ENCODE peak calls at places on chromosomes 5 and 9, in ten cellular contexts. One of them, this sample, is unnamed.

GRCh38 chr5:124878583-124879345 is 132.3 kb upstream of the ZNF608 start:
- DNase-seq in PC-3: no peak
- DNase-seq in tibial artery: no peak
- DNase-seq in IMR-90: no peak
- DNase-seq in ovary: no peak
- DNase-seq in heart right ventricle: no peak
- DNase-seq in aorta: no peak
- DNase-seq in SJCRH30: no peak
- DNase-seq in lung: no peak
- DNase-seq in coronary artery: no peak
- DNase-seq in this sample: no peak

GRCh38 chr5:163705983-163706771 is 200.8 kb downstream of the MAT2B start:
- DNase-seq in PC-3: no peak
- DNase-seq in tibial artery: no peak
- DNase-seq in IMR-90: peak
- DNase-seq in ovary: no peak
- DNase-seq in heart right ventricle: no peak
- DNase-seq in aorta: no peak
- DNase-seq in SJCRH30: no peak
- DNase-seq in lung: no peak
- DNase-seq in coronary artery: no peak
- DNase-seq in this sample: no peak

GRCh38 chr9:83538890-83539238 is 663 bp upstream of the FRMD3 start:
- DNase-seq in PC-3: no peak
- DNase-seq in tibial artery: no peak
- DNase-seq in IMR-90: no peak
- DNase-seq in ovary: no peak
- DNase-seq in heart right ventricle: no peak
- DNase-seq in aorta: no peak
- DNase-seq in SJCRH30: no peak
- DNase-seq in lung: no peak
- DNase-seq in coronary artery: no peak
- DNase-seq in this sample: no peak

GRCh38 chr5:179371681-179372675 is 26.7 kb upstream of the ADAMTS2 start:
- DNase-seq in PC-3: no peak
- DNase-seq in tibial artery: peak
- DNase-seq in IMR-90: no peak
- DNase-seq in ovary: peak
- DNase-seq in heart right ventricle: no peak
- DNase-seq in aorta: peak
- DNase-seq in SJCRH30: no peak
- DNase-seq in lung: no peak
- DNase-seq in coronary artery: peak
- DNase-seq in this sample: no peak

GRCh38 chr5:98453309-98453708 is 320.2 kb upstream of the RGMB start:
- DNase-seq in PC-3: no peak
- DNase-seq in tibial artery: no peak
- DNase-seq in IMR-90: no peak
- DNase-seq in ovary: no peak
- DNase-seq in heart right ventricle: no peak
- DNase-seq in aorta: no peak
- DNase-seq in SJCRH30: no peak
- DNase-seq in lung: no peak
- DNase-seq in coronary artery: no peak
- DNase-seq in this sample: no peak

GRCh38 chr5:176359658-176360057 is 1.9 kb downstream of the KIAA1191 start:
- DNase-seq in PC-3: peak
- DNase-seq in tibial artery: peak
- DNase-seq in IMR-90: peak
- DNase-seq in ovary: no peak
- DNase-seq in heart right ventricle: no peak
- DNase-seq in aorta: no peak
- DNase-seq in SJCRH30: no peak
- DNase-seq in lung: no peak
- DNase-seq in coronary artery: no peak
- DNase-seq in this sample: no peak

GRCh38 chr5:39194466-39195136 is 24.8 kb downstream of the FYB1 start:
- DNase-seq in PC-3: peak
- DNase-seq in tibial artery: no peak
- DNase-seq in IMR-90: peak
- DNase-seq in ovary: no peak
- DNase-seq in heart right ventricle: no peak
- DNase-seq in aorta: no peak
- DNase-seq in SJCRH30: no peak
- DNase-seq in lung: no peak
- DNase-seq in coronary artery: no peak
- DNase-seq in this sample: no peak

GRCh38 chr5:87327998-87328397 is 60.3 kb downstream of the RASA1 start:
- DNase-seq in PC-3: peak
- DNase-seq in tibial artery: no peak
- DNase-seq in IMR-90: peak
- DNase-seq in ovary: no peak
- DNase-seq in heart right ventricle: no peak
- DNase-seq in aorta: no peak
- DNase-seq in SJCRH30: no peak
- DNase-seq in lung: no peak
- DNase-seq in coronary artery: no peak
- DNase-seq in this sample: no peak

GRCh38 chr9:19782005-19782404 is 6.8 kb downstream of the SLC24A2 start:
- DNase-seq in PC-3: peak
- DNase-seq in tibial artery: no peak
- DNase-seq in IMR-90: no peak
- DNase-seq in ovary: no peak
- DNase-seq in heart right ventricle: no peak
- DNase-seq in aorta: no peak
- DNase-seq in SJCRH30: peak
- DNase-seq in lung: no peak
- DNase-seq in coronary artery: no peak
- DNase-seq in this sample: no peak

GRCh38 chr9:121491111-121491510 is 8.5 kb downstream of the GGTA1 start:
- DNase-seq in PC-3: no peak
- DNase-seq in tibial artery: no peak
- DNase-seq in IMR-90: no peak
- DNase-seq in ovary: no peak
- DNase-seq in heart right ventricle: no peak
- DNase-seq in aorta: no peak
- DNase-seq in SJCRH30: peak
- DNase-seq in lung: no peak
- DNase-seq in coronary artery: no peak
- DNase-seq in this sample: no peak

GRCh38 chr5:75009559-75010230 is 42.7 kb downstream of the GCNT4 start:
- DNase-seq in PC-3: no peak
- DNase-seq in tibial artery: no peak
- DNase-seq in IMR-90: no peak
- DNase-seq in ovary: no peak
- DNase-seq in heart right ventricle: no peak
- DNase-seq in aorta: no peak
- DNase-seq in SJCRH30: no peak
- DNase-seq in lung: no peak
- DNase-seq in coronary artery: no peak
- DNase-seq in this sample: no peak

GRCh38 chr9:27528886-27529315 is 713 bp downstream of the MOB3B start:
- DNase-seq in PC-3: no peak
- DNase-seq in tibial artery: peak
- DNase-seq in IMR-90: no peak
- DNase-seq in ovary: peak
- DNase-seq in heart right ventricle: peak
- DNase-seq in aorta: peak
- DNase-seq in SJCRH30: peak
- DNase-seq in lung: no peak
- DNase-seq in coronary artery: peak
- DNase-seq in this sample: peak

GRCh38 chr5:61866930-61867329 is 439.1 kb upstream of the KIF2A start:
- DNase-seq in PC-3: peak
- DNase-seq in tibial artery: no peak
- DNase-seq in IMR-90: peak
- DNase-seq in ovary: no peak
- DNase-seq in heart right ventricle: no peak
- DNase-seq in aorta: no peak
- DNase-seq in SJCRH30: peak
- DNase-seq in lung: no peak
- DNase-seq in coronary artery: no peak
- DNase-seq in this sample: no peak

GRCh38 chr5:32707394-32707997 is 3.6 kb upstream of the NPR3 start:
- DNase-seq in PC-3: peak
- DNase-seq in tibial artery: no peak
- DNase-seq in IMR-90: peak
- DNase-seq in ovary: no peak
- DNase-seq in heart right ventricle: no peak
- DNase-seq in aorta: no peak
- DNase-seq in SJCRH30: peak
- DNase-seq in lung: no peak
- DNase-seq in coronary artery: no peak
- DNase-seq in this sample: no peak
- H3K27ac ChIP-seq in PC-3: no peak
- H3K27ac ChIP-seq in tibial artery: no peak
- H3K27ac ChIP-seq in IMR-90: peak
- H3K27ac ChIP-seq in ovary: no peak
- H3K27ac ChIP-seq in heart right ventricle: no peak
- H3K27ac ChIP-seq in aorta: no peak
- H3K27ac ChIP-seq in SJCRH30: no peak
- H3K27ac ChIP-seq in lung: no peak
- H3K27ac ChIP-seq in coronary artery: no peak
- H3K27ac ChIP-seq in this sample: no peak

GRCh38 chr9:98887918-98888510 is 55.7 kb upstream of the COL15A1 start:
- DNase-seq in PC-3: peak
- DNase-seq in tibial artery: no peak
- DNase-seq in IMR-90: peak
- DNase-seq in ovary: no peak
- DNase-seq in heart right ventricle: no peak
- DNase-seq in aorta: no peak
- DNase-seq in SJCRH30: peak
- DNase-seq in lung: no peak
- DNase-seq in coronary artery: no peak
- DNase-seq in this sample: no peak
- H3K27ac ChIP-seq in PC-3: no peak
- H3K27ac ChIP-seq in tibial artery: no peak
- H3K27ac ChIP-seq in IMR-90: no peak
- H3K27ac ChIP-seq in ovary: no peak
- H3K27ac ChIP-seq in heart right ventricle: peak
- H3K27ac ChIP-seq in aorta: no peak
- H3K27ac ChIP-seq in SJCRH30: no peak
- H3K27ac ChIP-seq in lung: no peak
- H3K27ac ChIP-seq in coronary artery: no peak
- H3K27ac ChIP-seq in this sample: no peak

GRCh38 chr5:33852327-33852726 is 39.5 kb downstream of the ADAMTS12 start:
- DNase-seq in PC-3: no peak
- DNase-seq in tibial artery: no peak
- DNase-seq in IMR-90: no peak
- DNase-seq in ovary: no peak
- DNase-seq in heart right ventricle: no peak
- DNase-seq in aorta: no peak
- DNase-seq in SJCRH30: no peak
- DNase-seq in lung: no peak
- DNase-seq in coronary artery: no peak
- DNase-seq in this sample: no peak

GRCh38 chr5:33852837-33853236 is 39.0 kb downstream of the ADAMTS12 start:
- DNase-seq in PC-3: no peak
- DNase-seq in tibial artery: no peak
- DNase-seq in IMR-90: no peak
- DNase-seq in ovary: no peak
- DNase-seq in heart right ventricle: no peak
- DNase-seq in aorta: no peak
- DNase-seq in SJCRH30: no peak
- DNase-seq in lung: no peak
- DNase-seq in coronary artery: no peak
- DNase-seq in this sample: no peak

GRCh38 chr5:33854733-33855151 is 37.0 kb downstream of the ADAMTS12 start:
- DNase-seq in PC-3: peak
- DNase-seq in tibial artery: no peak
- DNase-seq in IMR-90: peak
- DNase-seq in ovary: no peak
- DNase-seq in heart right ventricle: no peak
- DNase-seq in aorta: no peak
- DNase-seq in SJCRH30: no peak
- DNase-seq in lung: no peak
- DNase-seq in coronary artery: no peak
- DNase-seq in this sample: no peak

GRCh38 chr5:33855396-33855795 is 36.4 kb downstream of the ADAMTS12 start:
- DNase-seq in PC-3: peak
- DNase-seq in tibial artery: no peak
- DNase-seq in IMR-90: peak
- DNase-seq in ovary: no peak
- DNase-seq in heart right ventricle: no peak
- DNase-seq in aorta: no peak
- DNase-seq in SJCRH30: no peak
- DNase-seq in lung: no peak
- DNase-seq in coronary artery: no peak
- DNase-seq in this sample: no peak

DNA sequence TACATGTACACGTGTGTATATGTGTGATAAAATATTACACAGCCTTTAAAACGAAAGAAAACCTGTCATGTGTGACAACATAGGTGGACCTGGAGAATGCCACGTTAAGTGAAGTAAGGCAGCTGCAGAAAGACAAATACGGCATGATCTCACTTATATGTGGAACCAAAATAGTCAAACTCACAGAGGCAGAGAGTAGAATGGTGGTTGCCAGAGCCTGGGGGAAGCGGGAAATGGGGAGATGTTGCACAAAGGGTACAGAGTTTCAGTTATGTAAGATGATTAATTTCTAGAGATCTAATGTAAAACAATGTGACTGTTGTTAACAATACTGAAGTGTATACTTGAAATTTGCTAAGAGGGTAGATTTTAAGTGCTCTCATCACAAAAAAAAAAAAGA is 34.8 kb downstream of the ADAMTS12 start:
- DNase-seq in PC-3: no peak
- DNase-seq in tibial artery: no peak
- DNase-seq in IMR-90: no peak
- DNase-seq in ovary: no peak
- DNase-seq in heart right ventricle: no peak
- DNase-seq in aorta: no peak
- DNase-seq in SJCRH30: no peak
- DNase-seq in lung: no peak
- DNase-seq in coronary artery: no peak
- DNase-seq in this sample: no peak
- H3K27ac ChIP-seq in PC-3: no peak
- H3K27ac ChIP-seq in tibial artery: no peak
- H3K27ac ChIP-seq in IMR-90: no peak
- H3K27ac ChIP-seq in ovary: no peak
- H3K27ac ChIP-seq in heart right ventricle: no peak
- H3K27ac ChIP-seq in aorta: no peak
- H3K27ac ChIP-seq in SJCRH30: no peak
- H3K27ac ChIP-seq in lung: no peak
- H3K27ac ChIP-seq in coronary artery: no peak
- H3K27ac ChIP-seq in this sample: no peak

DNA sequence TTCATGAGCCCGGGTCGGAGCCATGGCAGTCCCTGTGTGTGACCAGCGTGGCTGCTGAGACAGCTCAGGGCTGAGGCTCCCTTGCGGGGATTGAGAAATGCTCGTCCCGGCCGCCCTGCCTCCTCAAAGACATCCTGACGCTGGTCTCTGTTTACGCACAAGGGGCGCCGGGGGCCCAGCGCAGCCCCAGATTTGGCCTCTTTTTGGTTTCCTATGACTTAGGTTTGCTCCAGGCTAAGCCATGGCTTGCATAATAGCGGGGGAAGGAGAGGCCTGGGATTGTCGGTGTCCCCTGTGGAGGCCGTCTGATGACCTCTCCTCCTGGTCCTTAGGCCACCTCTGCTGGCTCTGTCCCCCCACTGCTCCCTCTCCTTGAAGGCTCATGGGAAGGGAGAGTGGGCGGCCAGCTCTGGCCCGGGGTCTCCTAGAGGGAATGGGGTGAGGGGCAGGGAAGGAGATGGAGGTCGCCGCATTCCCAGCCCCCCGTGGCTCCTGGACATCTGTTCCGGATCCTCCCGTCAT is 3.5 kb downstream of the LAMC3 start:
- DNase-seq in PC-3: no peak
- DNase-seq in tibial artery: no peak
- DNase-seq in IMR-90: no peak
- DNase-seq in ovary: no peak
- DNase-seq in heart right ventricle: no peak
- DNase-seq in aorta: no peak
- DNase-seq in SJCRH30: no peak
- DNase-seq in lung: no peak
- DNase-seq in coronary artery: no peak
- DNase-seq in this sample: no peak
- H3K27ac ChIP-seq in PC-3: no peak
- H3K27ac ChIP-seq in tibial artery: no peak
- H3K27ac ChIP-seq in IMR-90: no peak
- H3K27ac ChIP-seq in ovary: no peak
- H3K27ac ChIP-seq in heart right ventricle: peak
- H3K27ac ChIP-seq in aorta: no peak
- H3K27ac ChIP-seq in SJCRH30: no peak
- H3K27ac ChIP-seq in lung: no peak
- H3K27ac ChIP-seq in coronary artery: no peak
- H3K27ac ChIP-seq in this sample: no peak